ENCODE peak calls at places on chromosome 4, in four cellular contexts. B, R, F and Y are unnamed samples.

GRCh38 chr4:85370400-85371032 is 104.4 kb upstream of the ARHGAP24 start:
- DNase-seq in B (peak; percentile 21), R (no peak), F (peak; percentile 17), Y (peak; percentile 50)

GRCh38 chr4:54898163-54898562 is 227.2 kb downstream of the KDR start:
- DNase-seq in R (no peak), B (no peak), F (no peak), Y (no peak)

GRCh38 chr4:150238591-150238990 is 160.3 kb downstream of the DCLK2 start:
- DNase-seq in R (no peak), F (no peak), B (no peak), Y (no peak)

GRCh38 chr4:1050486-1051213 is 39.2 kb downstream of the FGFRL1 start:
- DNase-seq in F (no peak), B (no peak), R (no peak), Y (no peak)

GRCh38 chr4:47525154-47525819 is 40.2 kb downstream of the ATP10D start:
- DNase-seq in B (peak; percentile 57), R (peak; percentile 91), F (no peak), Y (no peak)

GRCh38 chr4:1786544-1787362 is 6.3 kb upstream of the FGFR3 start:
- DNase-seq in F (no peak), R (no peak), B (no peak), Y (no peak)

GRCh38 chr4:104262678-104263077 is 232.0 kb downstream of the CXXC4 start:
- DNase-seq in B (no peak), F (no peak), R (no peak), Y (no peak)

GRCh38 chr4:112616984-112617383 is 19.7 kb downstream of the ZGRF1 start:
- DNase-seq in R (no peak), F (no peak), B (no peak), Y (no peak)

GRCh38 chr4:5705672-5706310 is 2.6 kb downstream of the EVC2 start:
- DNase-seq in B (no peak), R (no peak), F (no peak), Y (no peak)

GRCh38 chr4:138892483-138893386 is 122.8 kb upstream of the NOCT start:
- DNase-seq in R (no peak), B (no peak), F (peak; percentile 13), Y (no peak)

GRCh38 chr4:76024007-76024406 is 710 bp upstream of the CXCL10 start:
- DNase-seq in R (no peak), F (no peak), B (no peak), Y (no peak)

GRCh38 chr4:22991576-22991975 is 298.8 kb downstream of the GBA3 start:
- DNase-seq in B (no peak), R (no peak), F (no peak), Y (no peak)

GRCh38 chr4:173288296-173288695 is 45.9 kb downstream of the HMGB2 start:
- DNase-seq in B (peak; percentile 54), R (peak; percentile 16), F (peak; percentile 9), Y (peak; percentile 72)

GRCh38 chr4:108849611-108850406 is 87.0 kb upstream of the ETNPPL start:
- DNase-seq in R (peak; percentile 38), B (no peak), F (peak; percentile 24), Y (no peak)

GRCh38 chr4:6658635-6659075 is 18.2 kb downstream of the MRFAP1 start:
- DNase-seq in R (no peak), B (peak; percentile 42), F (peak; percentile 48), Y (peak; percentile 30)

GRCh38 chr4:140861359-140862181 is 105.4 kb upstream of the TBC1D9 start:
- DNase-seq in R (peak; percentile 52), F (peak; percentile 15), B (peak; percentile 76), Y (peak; percentile 34)

GRCh38 chr4:126611900-126612299 is 1020.9 kb upstream of the INTU start:
- DNase-seq in B (no peak), F (no peak), R (no peak), Y (no peak)

GRCh38 chr4:184343400-184344177 is 125.9 kb upstream of the ENPP6 start:
- DNase-seq in R (no peak), B (peak; percentile 89), F (peak; percentile 67), Y (peak; percentile 65)

GRCh38 chr4:147488551-147488950 is 7.7 kb downstream of the EDNRA start:
- DNase-seq in B (no peak), R (no peak), F (no peak), Y (no peak)

GRCh38 chr4:151922811-151923210 is 162.0 kb upstream of the GATB start:
- DNase-seq in F (no peak), B (no peak), R (no peak), Y (no peak)

GRCh38 chr4:41185614-41186609 is 28.4 kb downstream of the APBB2 start:
- DNase-seq in R (peak; percentile 48), B (no peak), F (no peak), Y (no peak)

DNA sequence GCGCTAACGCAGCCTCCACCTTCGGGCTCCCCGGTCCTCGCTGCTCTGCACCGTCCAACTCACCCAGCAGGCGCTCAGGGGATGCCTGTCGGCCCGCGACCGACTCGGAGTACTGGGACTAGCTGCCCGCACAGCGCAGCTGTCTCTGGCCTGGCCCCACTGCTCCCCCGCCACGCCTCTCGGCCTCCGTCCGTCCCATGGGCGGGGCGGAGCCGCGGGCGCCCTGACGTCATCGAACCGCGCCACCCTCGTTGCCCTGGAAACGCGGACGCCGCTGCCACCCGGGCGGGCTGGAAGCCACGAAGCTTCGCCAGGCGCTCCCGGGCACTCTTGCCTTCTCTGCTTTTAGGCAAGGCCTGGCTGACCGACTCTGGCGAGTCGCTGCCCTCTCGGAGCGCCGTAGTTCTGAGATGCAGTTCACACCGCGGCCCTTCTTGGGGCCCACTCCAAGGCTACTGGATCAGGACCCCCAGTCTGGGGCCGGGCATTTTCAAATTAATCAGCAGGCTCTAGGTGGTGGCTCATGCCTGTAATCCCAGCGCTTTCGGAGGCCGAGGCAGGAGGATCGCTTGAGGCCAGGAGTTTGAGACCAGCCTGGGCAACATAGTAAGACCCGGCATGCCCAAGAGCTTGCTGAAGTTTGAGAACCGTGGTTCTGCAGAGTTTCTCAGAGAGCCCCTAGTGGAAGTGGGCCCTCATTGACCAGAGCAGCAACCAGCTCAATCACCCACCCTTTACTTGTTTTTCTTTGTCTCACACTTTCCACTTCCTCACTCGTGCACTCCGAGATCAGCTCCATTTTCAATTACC is 12.0 kb downstream of the ACOX3 start:
- DNase-seq in F (peak; percentile 90), B (peak; percentile 89), R (no peak), Y (peak; percentile 97)
- TF ChIP-seq CTCF in F (peak; percentile 51), B (no peak), R (peak; percentile 59), Y (peak; percentile 54)

GRCh38 chr4:178271386-178271785 is 829.1 kb upstream of the AGA start:
- DNase-seq in R (no peak), F (no peak), B (no peak), Y (no peak)

GRCh38 chr4:178273168-178273567 is 830.9 kb upstream of the AGA start:
- DNase-seq in F (no peak), B (no peak), R (no peak), Y (no peak)

GRCh38 chr4:178275671-178276360 is 833.6 kb upstream of the AGA start:
- DNase-seq in B (no peak), F (no peak), R (no peak), Y (peak; percentile 43)
- TF ChIP-seq CTCF in B (no peak), F (no peak), R (peak; percentile 35), Y (peak; percentile 57)

GRCh38 chr4:51997647-51998046 is 22.5 kb downstream of the LRRC66 start:
- DNase-seq in B (no peak), F (no peak), R (no peak), Y (no peak)
- TF ChIP-seq CTCF in B (no peak), F (no peak), R (peak; percentile 28), Y (no peak)

DNA sequence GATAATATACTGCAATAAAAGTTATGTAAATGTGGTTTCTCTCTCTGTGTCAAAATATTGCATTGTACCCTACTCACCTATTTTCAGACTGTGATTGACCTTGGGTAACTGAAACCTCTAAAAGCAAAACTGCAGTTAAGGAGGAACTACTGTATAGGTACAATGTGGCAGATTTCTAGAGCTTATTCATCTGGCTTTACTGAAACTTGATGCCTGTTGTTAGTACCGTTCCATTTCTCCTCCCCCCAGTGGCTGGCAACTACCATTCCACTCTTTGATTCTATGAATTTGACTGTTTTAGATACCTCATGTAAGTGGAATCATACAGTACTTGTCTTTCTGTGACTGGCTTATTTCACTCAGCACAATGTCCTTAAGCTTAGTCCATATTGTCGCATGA is 61.9 kb downstream of the HOPX start:
- DNase-seq in B (no peak), R (no peak), F (peak; percentile 15), Y (no peak)
- TF ChIP-seq CTCF in B (no peak), R (peak; percentile 26), F (no peak), Y (no peak)

GRCh38 chr4:65028592-65028991 is 619.3 kb upstream of the TECRL start:
- DNase-seq in R (no peak), B (no peak), F (no peak), Y (no peak)

DNA sequence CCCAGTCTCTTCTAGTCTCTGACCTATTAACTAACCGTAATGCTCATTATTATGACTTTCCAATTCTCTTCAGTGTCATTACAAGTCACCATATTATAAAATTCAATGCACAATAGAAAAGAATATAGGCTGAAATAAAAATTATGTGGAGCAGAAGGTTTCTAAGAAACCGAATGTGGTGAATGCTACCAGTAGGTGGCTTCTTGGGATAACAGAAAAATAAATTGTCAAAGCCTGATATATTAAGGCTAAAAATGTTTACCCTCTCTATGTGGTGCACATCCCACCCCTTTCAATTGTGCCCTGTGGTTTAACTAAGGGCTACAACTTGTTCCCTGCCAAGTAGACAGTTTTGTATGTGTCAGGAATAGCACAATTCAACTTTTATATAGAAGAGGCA is 624.6 kb upstream of the TECRL start:
- DNase-seq in R (no peak), B (no peak), F (no peak), Y (no peak)
- TF ChIP-seq CTCF in R (peak; percentile 33), B (no peak), F (no peak), Y (peak; percentile 58)

DNA sequence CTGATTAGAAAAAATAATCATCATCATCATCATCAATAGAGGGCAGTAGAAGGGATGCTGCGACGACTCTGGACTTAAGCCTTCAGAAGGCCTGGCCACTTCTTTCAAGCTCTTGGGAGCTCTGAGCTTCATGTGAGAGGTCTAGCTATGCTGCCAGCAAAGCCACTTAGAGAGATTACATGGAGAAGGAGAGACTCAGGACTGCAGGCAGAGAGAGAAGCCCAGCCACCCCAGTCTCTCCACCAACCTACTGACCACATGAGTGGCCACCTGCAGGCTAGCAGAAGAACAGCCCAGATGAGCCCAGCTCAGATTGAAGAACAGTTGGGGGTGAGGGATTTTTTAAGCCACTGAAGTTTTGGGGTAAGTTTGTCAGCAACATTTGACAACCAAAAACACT is 17.1 kb upstream of the TMEM150C start:
- DNase-seq in R (no peak), F (no peak), B (no peak), Y (no peak)
- TF ChIP-seq CTCF in R (peak; percentile 45), F (no peak), B (no peak), Y (no peak)

DNA sequence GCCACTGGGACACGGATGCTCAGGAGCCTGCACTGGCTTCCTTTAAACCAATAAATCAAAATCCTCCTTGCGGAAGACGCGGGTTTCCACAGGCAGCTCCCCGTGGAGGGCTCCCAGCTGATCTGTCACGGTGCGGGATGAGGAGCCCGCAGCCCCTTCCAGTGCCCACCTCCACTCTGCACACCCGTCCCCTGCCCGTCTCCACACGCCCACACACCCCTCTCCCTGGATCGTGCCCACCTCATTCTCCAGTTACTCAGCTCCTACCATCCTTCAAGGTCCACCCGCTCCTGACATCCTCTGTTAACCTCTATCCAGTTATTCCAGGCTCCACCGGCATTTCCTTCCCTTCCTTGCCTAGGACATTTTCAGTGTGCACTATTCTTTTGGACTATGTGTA is 895.9 kb downstream of the TRIML1 start:
- DNase-seq in R (no peak), B (no peak), F (no peak), Y (no peak)
- TF ChIP-seq CTCF in R (no peak), B (no peak), F (no peak), Y (no peak)

GRCh38 chr4:107518076-107518475 is 202.0 kb downstream of the PAPSS1 start:
- DNase-seq in F (no peak), B (no peak), R (no peak), Y (no peak)
- TF ChIP-seq CTCF in F (no peak), B (no peak), R (no peak), Y (no peak)